ENCODE peak calls at places on chromosomes 3 and 15, in five cellular contexts. K, V, T, E and L are unnamed samples.

GRCh38 chr15:27082526-27082925 is 111.5 kb downstream of the GABRG3 start:
- DNase-seq in K (no peak), E (no peak), V (no peak), T (no peak), L (no peak)

GRCh38 chr3:66038384-66038725 is 363 bp downstream of the MAGI1 start:
- DNase-seq in K (no peak), V (no peak), T (no peak), E (no peak), L (no peak)

GRCh38 chr3:38372214-38372601 is 25.6 kb downstream of the XYLB start:
- DNase-seq in V (no peak), E (no peak), T (no peak), K (no peak), L (no peak)

GRCh38 chr15:62453356-62453755 is 288.3 kb upstream of the C2CD4B start:
- DNase-seq in K (peak), T (no peak), E (no peak), V (no peak), L (no peak)

GRCh38 chr15:77622212-77622941 is 10.3 kb downstream of the LINGO1 start:
- DNase-seq in T (no peak), E (no peak), V (no peak), K (no peak), L (no peak)

GRCh38 chr3:46049093-46049492 is 21.8 kb upstream of the XCR1 start:
- DNase-seq in K (no peak), E (no peak), V (no peak), T (no peak), L (no peak)

GRCh38 chr3:69510481-69511031 is 124.7 kb upstream of the FRMD4B start:
- DNase-seq in V (no peak), E (no peak), T (no peak), K (no peak), L (no peak)

GRCh38 chr15:79957741-79958140 is 13.3 kb downstream of the BCL2A1 start:
- DNase-seq in K (no peak), V (no peak), T (no peak), E (no peak), L (no peak)

GRCh38 chr3:149401215-149401925 is 23.9 kb upstream of the TM4SF1 start:
- DNase-seq in E (no peak), K (peak), V (no peak), T (peak), L (peak)

GRCh38 chr3:129313983-129314756 is 35.5 kb downstream of the HMCES start:
- DNase-seq in V (no peak), K (peak), T (no peak), E (peak), L (no peak)

GRCh38 chr3:124885466-124886167 is 1.5 kb downstream of the ITGB5 start:
- DNase-seq in V (no peak), T (no peak), K (peak), E (no peak), L (no peak)

GRCh38 chr15:35547775-35548364 is 1.9 kb upstream of the DPH6 start:
- DNase-seq in V (no peak), T (no peak), K (no peak), E (no peak), L (no peak)

GRCh38 chr3:124652009-124652408 is 78.2 kb upstream of the UMPS start:
- DNase-seq in T (no peak), V (no peak), E (no peak), K (no peak), L (no peak)

GRCh38 chr15:59300618-59301139 is 72.0 kb downstream of the MYO1E start:
- DNase-seq in K (no peak), T (peak), V (no peak), E (no peak), L (no peak)

GRCh38 chr3:71517206-71517855 is 66.2 kb downstream of the FOXP1 start:
- DNase-seq in K (no peak), V (no peak), E (no peak), T (no peak), L (no peak)

GRCh38 chr3:11803977-11804903 is 42.4 kb downstream of the TAMM41 start:
- DNase-seq in E (no peak), T (peak), V (peak), K (peak), L (peak)

GRCh38 chr15:76058714-76059319 is 968 bp upstream of the TMEM266 start:
- DNase-seq in E (no peak), K (peak), T (peak), V (peak), L (no peak)

GRCh38 chr3:10968390-10968789 is 24.2 kb upstream of the SLC6A1 start:
- DNase-seq in T (no peak), K (no peak), E (no peak), V (no peak), L (no peak)

GRCh38 chr15:90598053-90598577 is 68.4 kb downstream of the CRTC3 start:
- DNase-seq in V (no peak), K (peak), T (peak), E (peak), L (no peak)

GRCh38 chr15:60795889-60796288 is 316.9 kb upstream of the ICE2 start:
- DNase-seq in E (no peak), V (no peak), K (no peak), T (no peak), L (no peak)

GRCh38 chr3:109257269-109257668 is 59.0 kb downstream of the DPPA2 start:
- DNase-seq in E (no peak), V (no peak), K (peak), T (no peak), L (no peak)

GRCh38 chr3:58008140-58009025 is at the start of gene FLNB:
- DNase-seq in V (peak), T (peak), K (peak), E (peak), L (no peak)

GRCh38 chr3:177816667-177817208 is 619.5 kb upstream of the TBL1XR1 start:
- DNase-seq in K (peak), E (no peak), V (peak), T (peak), L (no peak)

GRCh38 chr3:78165876-78166275 is 1126.0 kb downstream of the ROBO2 start:
- DNase-seq in E (no peak), T (no peak), V (no peak), K (no peak), L (no peak)

GRCh38 chr15:96207377-96208006 is 123.0 kb upstream of the NR2F2 start:
- DNase-seq in V (no peak), E (no peak), T (no peak), K (no peak), L (no peak)

GRCh38 chr3:72657666-72658065 is 190.6 kb downstream of the SHQ1 start:
- DNase-seq in K (no peak), V (no peak), E (no peak), T (no peak), L (no peak)

GRCh38 chr15:74326759-74327158 is 40.7 kb downstream of the CYP11A1 start:
- DNase-seq in K (peak), V (no peak), T (no peak), E (no peak), L (no peak)

GRCh38 chr15:65369651-65370050 is 8.2 kb downstream of the IGDCC3 start:
- DNase-seq in V (no peak), K (no peak), T (no peak), E (no peak), L (no peak)

GRCh38 chr15:86558678-86559077 is 479.0 kb downstream of the AGBL1 start:
- DNase-seq in V (no peak), E (no peak), T (no peak), K (no peak), L (no peak)

GRCh38 chr15:65426216-65426853 is 3.6 kb upstream of the IGDCC4 start:
- DNase-seq in E (no peak), K (no peak), V (no peak), T (no peak), L (no peak)

GRCh38 chr3:122774564-122774963 is 19.1 kb downstream of the HSPBAP1 start:
- DNase-seq in V (no peak), T (no peak), E (no peak), K (peak), L (no peak)

GRCh38 chr3:156781310-156782230 is 44.6 kb upstream of the LEKR1 start:
- DNase-seq in E (no peak), V (peak), T (no peak), K (peak), L (no peak)

GRCh38 chr3:30342319-30343060 is 263.9 kb upstream of the TGFBR2 start:
- DNase-seq in K (peak), E (no peak), V (peak), T (peak), L (no peak)

GRCh38 chr3:31534036-31534435 is 1.3 kb downstream of the STT3B start:
- DNase-seq in K (peak), T (no peak), E (no peak), V (peak), L (no peak)

GRCh38 chr3:95567346-95567745 is 1247.0 kb upstream of the EPHA6 start:
- DNase-seq in K (no peak), E (no peak), T (no peak), V (no peak), L (no peak)

GRCh38 chr15:41933771-41934170 is 38.6 kb downstream of the EHD4 start:
- DNase-seq in T (peak), E (no peak), K (no peak), V (no peak), L (no peak)

GRCh38 chr15:81291916-81292424 is 32.0 kb downstream of the STARD5 start:
- DNase-seq in T (no peak), K (no peak), V (no peak), E (no peak), L (no peak)

GRCh38 chr15:93801206-93801605 is 430.2 kb upstream of the MCTP2 start:
- DNase-seq in K (no peak), E (no peak), V (no peak), T (no peak), L (no peak)

GRCh38 chr15:93803406-93803805 is 428.0 kb upstream of the MCTP2 start:
- DNase-seq in V (no peak), K (no peak), T (no peak), E (no peak), L (no peak)

DNA sequence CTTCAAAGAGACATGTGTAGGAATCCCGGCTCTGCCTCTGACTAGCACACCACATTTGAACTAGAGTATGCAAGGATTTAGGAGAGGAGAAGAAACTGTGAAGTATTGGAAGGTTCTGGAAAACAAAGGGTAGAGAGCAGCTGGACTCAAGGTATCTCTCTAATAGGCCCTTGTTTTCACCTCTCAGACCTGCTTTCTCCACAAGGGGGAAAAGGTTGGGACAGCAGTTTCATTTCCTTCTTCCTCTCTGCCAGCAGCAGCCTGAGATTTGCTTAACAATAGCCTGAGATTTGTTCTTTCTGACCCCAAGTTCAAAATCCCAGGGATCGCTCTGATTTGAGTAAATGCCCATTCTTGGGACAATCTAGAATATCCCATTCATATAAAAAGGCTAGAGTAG is 430.6 kb upstream of the MCTP2 start:
- DNase-seq in K (no peak), E (no peak), T (no peak), V (no peak), L (no peak)
- TF ChIP-seq CTCF in K (no peak), E (no peak), T (no peak), V (no peak), L (no peak)

DNA sequence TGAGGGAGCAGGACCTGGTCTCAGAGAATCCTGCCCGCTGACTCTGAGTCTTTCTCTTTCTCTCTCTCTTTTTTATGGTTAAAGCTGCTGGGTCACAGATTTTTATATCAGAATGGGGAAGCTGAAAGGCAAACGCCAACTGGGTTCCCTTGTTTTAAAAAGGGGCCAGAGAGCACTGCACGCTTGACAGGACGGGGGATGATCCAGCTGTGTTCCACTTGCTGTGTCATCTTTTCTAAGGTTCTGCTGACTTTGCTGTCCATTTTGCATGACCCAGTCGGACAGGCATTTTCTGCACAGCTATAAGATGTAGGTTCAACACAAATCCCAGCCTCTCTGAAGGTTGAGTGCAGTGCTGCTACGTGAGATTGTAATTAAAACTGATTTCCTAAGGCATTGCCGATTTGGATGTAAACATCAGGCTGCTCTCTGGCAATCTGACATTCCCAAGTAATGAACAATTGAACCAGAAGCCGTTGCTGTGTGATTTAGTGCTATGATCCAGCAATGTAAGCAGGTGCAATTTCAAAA is 25.8 kb downstream of the ARHGEF3 start:
- DNase-seq in E (no peak), K (peak), T (no peak), V (no peak), L (no peak)
- H3K4me3 ChIP-seq in E (no peak), K (no peak), T (no peak), V (no peak), L (no peak)

GRCh38 chr3:13537244-13537921 is 11.5 kb upstream of the FBLN2 start:
- DNase-seq in T (no peak), E (no peak), K (no peak), V (no peak), L (no peak)

GRCh38 chr3:13539671-13540070 is 9.3 kb upstream of the FBLN2 start:
- DNase-seq in E (no peak), K (no peak), T (no peak), V (no peak), L (no peak)

GRCh38 chr3:13539285-13539625 is 9.7 kb upstream of the FBLN2 start:
- DNase-seq in K (peak), T (no peak), E (no peak), V (no peak), L (no peak)

GRCh38 chr3:13537926-13538325 is 11.0 kb upstream of the FBLN2 start:
- DNase-seq in K (peak), E (no peak), V (peak), T (no peak), L (no peak)

DNA sequence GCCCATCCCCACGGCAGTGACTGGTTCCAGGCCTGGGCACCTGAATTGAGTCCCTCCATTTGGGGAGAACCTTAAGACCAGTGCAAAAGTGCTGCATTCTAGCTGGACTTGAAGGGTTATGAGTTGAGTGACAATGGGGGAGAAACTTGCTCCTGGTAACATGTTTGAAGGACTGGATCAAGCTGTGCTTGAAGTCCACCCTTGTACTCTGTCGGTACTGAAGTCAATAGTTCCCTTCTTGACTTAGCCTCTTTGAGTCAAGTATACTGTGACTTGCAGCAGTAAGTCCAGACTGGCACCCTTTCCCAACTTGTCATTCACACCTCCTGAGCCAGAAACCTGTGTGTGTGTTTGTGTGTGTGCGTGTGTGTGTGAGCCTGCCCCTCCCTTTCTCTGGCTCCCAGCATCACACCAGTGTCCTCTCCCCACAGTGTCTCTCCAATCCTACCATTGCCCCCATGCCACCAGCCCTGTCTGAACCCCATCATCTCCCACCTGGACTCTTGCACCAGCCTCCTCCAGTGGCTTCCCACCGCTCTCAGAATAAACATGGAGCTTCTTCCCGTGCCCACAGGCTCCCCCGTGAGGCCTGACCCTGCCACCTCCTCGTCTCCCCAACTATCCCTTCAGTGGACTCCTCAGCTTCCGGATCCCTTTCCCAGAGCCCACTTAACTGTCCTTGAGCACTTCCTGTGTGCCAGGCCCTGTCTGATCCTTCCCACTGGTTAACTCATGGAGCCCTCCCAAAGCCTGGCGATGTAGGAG is 10.2 kb upstream of the FBLN2 start:
- DNase-seq in E (no peak), T (no peak), K (no peak), V (no peak), L (no peak)
- TF ChIP-seq CTCF in E (no peak), T (no peak), K (no peak), V (no peak), L (no peak)

DNA sequence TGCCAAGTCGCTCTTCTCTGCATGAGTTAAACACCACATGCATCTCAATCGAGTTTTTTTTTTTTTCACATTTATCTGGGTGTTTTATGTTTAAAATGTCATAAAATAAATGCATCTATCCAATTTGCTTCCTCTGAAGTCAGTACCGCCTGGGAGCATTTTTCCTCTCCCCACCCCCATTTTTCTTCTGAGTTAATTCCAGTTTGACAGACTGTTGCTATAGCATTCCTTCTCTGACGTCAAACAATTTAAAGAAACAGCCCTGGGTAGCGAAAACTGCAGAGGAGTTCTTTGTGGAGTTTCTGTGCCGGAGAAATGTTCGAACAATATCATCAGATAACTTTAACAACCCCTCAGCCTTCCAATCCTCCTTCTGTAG is 885 bp upstream of the GNB4 start:
- DNase-seq in K (peak), V (no peak), T (no peak), E (no peak), L (no peak)
- H3K4me3 ChIP-seq in K (peak), V (no peak), T (no peak), E (peak), L (no peak)

GRCh38 chr3:36944012-36944640 is 728 bp downstream of the TRANK1 start:
- DNase-seq in E (no peak), K (peak), T (peak), V (peak), L (no peak)
- TF ChIP-seq CTCF in E (peak), K (no peak), T (no peak), V (no peak), L (no peak)

DNA sequence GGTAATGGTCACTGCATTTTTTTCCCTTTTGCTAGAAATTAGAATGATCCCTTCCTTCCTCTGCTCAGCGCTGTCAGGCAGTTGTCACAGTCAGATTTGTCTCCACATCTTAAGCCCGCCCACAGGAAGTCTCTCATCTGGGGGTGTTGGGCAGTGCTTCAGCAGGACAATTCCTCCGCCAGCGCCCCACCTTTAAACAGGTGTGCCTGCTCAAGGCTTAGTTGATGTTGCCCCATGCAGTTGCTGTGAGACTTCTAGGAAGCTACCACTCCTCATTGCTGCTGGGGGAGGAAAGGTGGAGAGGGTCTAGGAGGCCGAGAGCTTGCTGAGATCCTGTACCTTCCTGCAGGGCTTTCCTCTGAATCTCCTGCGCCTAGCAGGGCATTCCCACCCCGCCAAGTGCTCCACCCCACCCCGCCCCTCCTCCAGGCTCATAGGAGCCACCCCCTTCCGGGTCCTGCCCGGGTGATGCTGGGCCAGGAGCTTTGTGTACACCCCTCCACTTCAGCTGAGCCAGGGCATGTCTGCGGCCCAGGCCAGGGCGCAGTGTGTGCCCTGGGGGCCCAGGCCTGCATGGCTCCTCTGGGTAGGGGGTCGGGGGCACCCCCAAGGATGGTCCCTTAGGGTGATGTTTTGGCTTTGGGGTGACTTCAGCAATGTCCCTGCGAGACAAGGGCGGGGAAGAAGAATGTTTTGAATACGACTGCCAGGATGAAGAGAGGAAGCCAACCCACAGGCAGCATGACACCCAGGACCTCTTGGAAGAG is 68.7 kb downstream of the TRAK1 start:
- DNase-seq in T (peak), K (no peak), V (peak), E (no peak), L (no peak)
- H3K4me3 ChIP-seq in T (no peak), K (no peak), V (peak), E (peak), L (no peak)

GRCh38 chr3:106275592-106275991 is 406.8 kb upstream of the CBLB start:
- DNase-seq in E (no peak), V (no peak), K (no peak), T (no peak), L (no peak)
- TF ChIP-seq CTCF in E (no peak), V (no peak), K (no peak), T (no peak), L (no peak)